ENCODE peak calls at places on chromosomes 2 and 18, in ten cellular contexts. One of them, this sample, is unnamed. For H3K9me3, the result is how much of the 10 kb centered on the place peaks cover.

GRCh38 chr2:20421988-20422678 is 24.7 kb upstream of the RHOB start:
- DNase-seq in stomach: peak
- DNase-seq in right lobe of liver: peak
- DNase-seq in uterus: peak
- DNase-seq in upper lobe of left lung: peak
- DNase-seq in adrenal gland: peak
- DNase-seq in IMR-90: peak
- DNase-seq in heart left ventricle: peak
- DNase-seq in gastrocnemius medialis: peak
- DNase-seq in prostate gland: peak
- DNase-seq in this sample: peak

GRCh38 chr2:166042768-166043390 is 84.9 kb downstream of the SCN1A start:
- DNase-seq in right lobe of liver: no peak
- DNase-seq in IMR-90: peak
- DNase-seq in uterus: no peak
- DNase-seq in upper lobe of left lung: no peak
- DNase-seq in stomach: no peak
- DNase-seq in gastrocnemius medialis: no peak
- DNase-seq in adrenal gland: no peak
- DNase-seq in heart left ventricle: no peak
- DNase-seq in prostate gland: no peak
- DNase-seq in this sample: no peak

GRCh38 chr2:70672990-70673647 is 94.9 kb downstream of the ADD2 start:
- DNase-seq in prostate gland: no peak
- DNase-seq in gastrocnemius medialis: no peak
- DNase-seq in upper lobe of left lung: no peak
- DNase-seq in right lobe of liver: no peak
- DNase-seq in heart left ventricle: no peak
- DNase-seq in stomach: no peak
- DNase-seq in IMR-90: no peak
- DNase-seq in adrenal gland: no peak
- DNase-seq in uterus: no peak
- DNase-seq in this sample: no peak

GRCh38 chr2:181130686-181131085 is 150.3 kb downstream of the UBE2E3 start:
- DNase-seq in uterus: no peak
- DNase-seq in right lobe of liver: no peak
- DNase-seq in gastrocnemius medialis: no peak
- DNase-seq in heart left ventricle: no peak
- DNase-seq in prostate gland: no peak
- DNase-seq in IMR-90: no peak
- DNase-seq in stomach: no peak
- DNase-seq in adrenal gland: no peak
- DNase-seq in upper lobe of left lung: no peak
- DNase-seq in this sample: no peak

GRCh38 chr2:193480187-193480586 is 1285.5 kb upstream of the TMEFF2 start:
- DNase-seq in IMR-90: no peak
- DNase-seq in upper lobe of left lung: no peak
- DNase-seq in heart left ventricle: no peak
- DNase-seq in stomach: no peak
- DNase-seq in right lobe of liver: no peak
- DNase-seq in adrenal gland: no peak
- DNase-seq in uterus: no peak
- DNase-seq in gastrocnemius medialis: no peak
- DNase-seq in prostate gland: no peak
- DNase-seq in this sample: no peak

GRCh38 chr2:144084114-144084661 is 435.7 kb downstream of the ZEB2 start:
- DNase-seq in right lobe of liver: no peak
- DNase-seq in stomach: no peak
- DNase-seq in upper lobe of left lung: no peak
- DNase-seq in gastrocnemius medialis: no peak
- DNase-seq in IMR-90: peak
- DNase-seq in uterus: no peak
- DNase-seq in prostate gland: no peak
- DNase-seq in adrenal gland: no peak
- DNase-seq in heart left ventricle: no peak
- DNase-seq in this sample: no peak

GRCh38 chr18:62925031-62925688 is 209.8 kb downstream of the PHLPP1 start:
- DNase-seq in heart left ventricle: no peak
- DNase-seq in stomach: no peak
- DNase-seq in adrenal gland: no peak
- DNase-seq in upper lobe of left lung: no peak
- DNase-seq in gastrocnemius medialis: no peak
- DNase-seq in uterus: no peak
- DNase-seq in IMR-90: peak
- DNase-seq in right lobe of liver: no peak
- DNase-seq in prostate gland: no peak
- DNase-seq in this sample: no peak

GRCh38 chr2:85265304-85265703 is 62.5 kb downstream of the TGOLN2 start:
- DNase-seq in gastrocnemius medialis: no peak
- DNase-seq in prostate gland: no peak
- DNase-seq in upper lobe of left lung: no peak
- DNase-seq in adrenal gland: no peak
- DNase-seq in uterus: peak
- DNase-seq in IMR-90: no peak
- DNase-seq in right lobe of liver: no peak
- DNase-seq in heart left ventricle: peak
- DNase-seq in stomach: no peak
- DNase-seq in this sample: no peak

DNA sequence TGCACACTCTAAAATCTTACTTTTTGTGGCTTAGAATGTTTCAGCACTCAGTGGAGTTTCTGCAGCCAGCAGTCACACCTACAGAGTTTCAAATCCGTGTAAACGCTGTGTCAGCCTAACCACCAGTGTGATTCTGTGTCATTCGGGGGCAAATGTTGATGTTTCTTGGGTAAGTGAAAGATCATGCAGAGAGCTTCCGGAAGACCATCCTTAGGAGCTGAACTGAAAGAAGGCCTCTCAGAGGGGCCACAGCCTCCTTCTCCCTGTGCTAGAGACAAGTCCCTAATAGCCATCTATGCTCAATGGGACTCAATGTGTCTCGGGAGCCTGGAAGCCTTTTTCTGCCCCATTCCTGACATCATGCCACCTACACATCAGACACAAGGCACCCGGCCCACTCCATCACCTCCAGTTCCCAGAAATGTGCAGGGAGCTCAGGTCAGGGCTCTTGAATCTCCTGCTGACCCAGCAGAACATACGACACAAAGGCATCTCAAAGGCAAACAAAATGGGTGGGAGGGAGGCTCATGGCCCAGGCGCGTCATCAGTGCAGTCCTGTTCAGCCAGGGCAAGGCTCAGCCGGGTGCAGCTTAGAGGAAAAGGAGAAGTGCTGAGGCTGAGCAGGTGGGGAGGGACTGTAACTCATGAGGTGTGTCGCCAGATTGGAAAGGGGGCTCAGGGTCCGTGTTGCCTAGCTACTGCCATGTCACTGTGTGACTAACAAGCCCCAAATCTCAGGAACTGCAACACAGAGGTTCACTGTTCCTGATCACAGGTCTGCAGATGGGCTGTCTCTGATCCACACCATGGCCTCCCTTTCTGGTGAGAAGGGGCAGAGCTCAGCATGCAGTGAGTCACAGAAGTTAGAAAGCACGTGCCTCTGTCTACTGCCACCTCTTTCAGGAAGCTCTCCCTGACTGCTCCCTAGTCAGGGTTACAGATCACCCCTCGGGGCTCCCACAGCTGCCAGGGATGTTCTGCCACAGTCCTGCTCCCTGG is 82.0 kb downstream of the SMAD7 start:
- DNase-seq in stomach: peak
- DNase-seq in upper lobe of left lung: peak
- DNase-seq in gastrocnemius medialis: no peak
- DNase-seq in adrenal gland: no peak
- DNase-seq in IMR-90: peak
- DNase-seq in right lobe of liver: no peak
- DNase-seq in heart left ventricle: no peak
- DNase-seq in prostate gland: no peak
- DNase-seq in uterus: no peak
- DNase-seq in this sample: no peak
- H3K27ac ChIP-seq in stomach: no peak
- H3K27ac ChIP-seq in upper lobe of left lung: peak
- H3K27ac ChIP-seq in gastrocnemius medialis: no peak
- H3K27ac ChIP-seq in adrenal gland: no peak
- H3K27ac ChIP-seq in IMR-90: no peak
- H3K27ac ChIP-seq in right lobe of liver: no peak
- H3K27ac ChIP-seq in heart left ventricle: peak
- H3K27ac ChIP-seq in prostate gland: no peak
- H3K27ac ChIP-seq in uterus: no peak
- H3K27ac ChIP-seq in this sample: no peak

DNA sequence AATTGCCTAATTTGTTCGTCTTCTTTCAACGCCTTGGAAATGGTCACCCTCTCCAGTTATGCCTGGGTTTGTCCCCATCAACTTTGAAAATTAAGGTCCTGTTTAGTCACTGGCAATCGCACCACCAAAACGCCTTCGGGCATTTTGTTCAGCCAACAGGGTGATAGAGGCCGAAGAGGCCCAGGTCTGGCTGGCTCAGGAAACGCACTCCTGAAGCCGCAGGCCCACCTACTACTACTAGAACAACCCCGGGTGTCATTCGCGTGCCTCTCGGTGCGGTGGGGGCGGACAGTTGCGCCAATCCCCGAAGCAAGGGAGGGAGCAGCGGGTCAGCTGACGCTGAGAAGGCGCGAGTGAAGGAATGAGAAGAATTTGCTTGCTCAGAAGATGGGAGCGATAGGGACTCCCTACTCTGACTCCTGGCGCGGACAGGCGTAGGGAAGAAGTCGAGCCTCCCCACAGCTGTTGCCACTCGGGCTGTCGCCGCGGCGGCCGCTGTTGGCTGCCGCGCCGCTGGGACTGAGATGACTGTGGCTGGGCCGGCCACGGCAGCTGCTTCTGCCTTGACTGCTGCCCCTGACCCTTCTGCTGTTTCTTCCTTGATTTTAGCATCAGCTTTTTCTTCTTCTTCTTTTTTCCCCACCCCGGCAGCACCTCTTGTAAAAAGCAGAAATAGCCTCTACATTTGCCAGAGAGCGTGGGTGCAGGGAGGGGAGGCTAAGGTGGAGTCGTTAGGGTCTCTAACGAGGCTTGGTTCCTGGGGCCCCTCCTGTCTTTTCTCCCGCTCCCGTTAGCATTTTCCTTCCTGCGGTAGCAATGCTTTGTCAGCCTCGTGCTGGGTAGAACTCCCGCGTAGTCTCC is 387.6 kb downstream of the FIGN start:
- DNase-seq in gastrocnemius medialis: peak
- DNase-seq in stomach: peak
- DNase-seq in IMR-90: peak
- DNase-seq in upper lobe of left lung: peak
- DNase-seq in prostate gland: peak
- DNase-seq in heart left ventricle: peak
- DNase-seq in right lobe of liver: peak
- DNase-seq in uterus: peak
- DNase-seq in adrenal gland: peak
- DNase-seq in this sample: peak
- TF ChIP-seq POLR2A in gastrocnemius medialis: no peak
- TF ChIP-seq POLR2A in stomach: no peak
- TF ChIP-seq POLR2A in IMR-90: peak
- TF ChIP-seq POLR2A in upper lobe of left lung: no peak
- TF ChIP-seq POLR2A in prostate gland: no peak
- TF ChIP-seq POLR2A in heart left ventricle: peak
- TF ChIP-seq POLR2A in right lobe of liver: no peak
- TF ChIP-seq POLR2A in uterus: no peak
- TF ChIP-seq POLR2A in adrenal gland: peak
- TF ChIP-seq POLR2A in this sample: no peak

GRCh38 chr2:439077-439476 is 151.2 kb upstream of the ALKAL2 start:
- DNase-seq in uterus: no peak
- DNase-seq in adrenal gland: no peak
- DNase-seq in prostate gland: no peak
- DNase-seq in IMR-90: no peak
- DNase-seq in upper lobe of left lung: no peak
- DNase-seq in right lobe of liver: no peak
- DNase-seq in heart left ventricle: no peak
- DNase-seq in stomach: no peak
- DNase-seq in gastrocnemius medialis: no peak
- DNase-seq in this sample: no peak

GRCh38 chr2:437180-437579 is 149.3 kb upstream of the ALKAL2 start:
- DNase-seq in uterus: no peak
- DNase-seq in right lobe of liver: no peak
- DNase-seq in stomach: no peak
- DNase-seq in upper lobe of left lung: no peak
- DNase-seq in gastrocnemius medialis: no peak
- DNase-seq in heart left ventricle: no peak
- DNase-seq in IMR-90: no peak
- DNase-seq in prostate gland: no peak
- DNase-seq in adrenal gland: no peak
- DNase-seq in this sample: no peak

GRCh38 chr2:437772-438393 is 150.0 kb upstream of the ALKAL2 start:
- DNase-seq in upper lobe of left lung: peak
- DNase-seq in IMR-90: no peak
- DNase-seq in gastrocnemius medialis: no peak
- DNase-seq in uterus: no peak
- DNase-seq in prostate gland: no peak
- DNase-seq in adrenal gland: no peak
- DNase-seq in stomach: peak
- DNase-seq in heart left ventricle: no peak
- DNase-seq in right lobe of liver: no peak
- DNase-seq in this sample: no peak

GRCh38 chr2:434625-435024 is 146.7 kb upstream of the ALKAL2 start:
- DNase-seq in stomach: no peak
- DNase-seq in prostate gland: no peak
- DNase-seq in upper lobe of left lung: no peak
- DNase-seq in heart left ventricle: no peak
- DNase-seq in uterus: no peak
- DNase-seq in adrenal gland: no peak
- DNase-seq in IMR-90: no peak
- DNase-seq in right lobe of liver: no peak
- DNase-seq in gastrocnemius medialis: no peak
- DNase-seq in this sample: no peak

GRCh38 chr2:436203-436602 is 148.3 kb upstream of the ALKAL2 start:
- DNase-seq in stomach: no peak
- DNase-seq in gastrocnemius medialis: no peak
- DNase-seq in uterus: no peak
- DNase-seq in prostate gland: no peak
- DNase-seq in IMR-90: no peak
- DNase-seq in heart left ventricle: no peak
- DNase-seq in upper lobe of left lung: no peak
- DNase-seq in adrenal gland: no peak
- DNase-seq in right lobe of liver: no peak
- DNase-seq in this sample: no peak
- H3K9me3 ChIP-seq in stomach: under half
- H3K9me3 ChIP-seq in gastrocnemius medialis: under half
- H3K9me3 ChIP-seq in uterus: under half
- H3K9me3 ChIP-seq in prostate gland: under half
- H3K9me3 ChIP-seq in IMR-90: under half
- H3K9me3 ChIP-seq in heart left ventricle: under half
- H3K9me3 ChIP-seq in upper lobe of left lung: under half
- H3K9me3 ChIP-seq in adrenal gland: under half
- H3K9me3 ChIP-seq in right lobe of liver: under half
- H3K9me3 ChIP-seq in this sample: under half

GRCh38 chr2:171964328-171964727 is 35.4 kb upstream of the METAP1D start:
- DNase-seq in prostate gland: no peak
- DNase-seq in adrenal gland: no peak
- DNase-seq in stomach: no peak
- DNase-seq in right lobe of liver: no peak
- DNase-seq in heart left ventricle: no peak
- DNase-seq in IMR-90: no peak
- DNase-seq in gastrocnemius medialis: no peak
- DNase-seq in upper lobe of left lung: no peak
- DNase-seq in uterus: no peak
- DNase-seq in this sample: no peak

GRCh38 chr2:171965238-171965637 is 34.5 kb upstream of the METAP1D start:
- DNase-seq in uterus: no peak
- DNase-seq in heart left ventricle: no peak
- DNase-seq in right lobe of liver: no peak
- DNase-seq in prostate gland: no peak
- DNase-seq in gastrocnemius medialis: no peak
- DNase-seq in adrenal gland: no peak
- DNase-seq in stomach: no peak
- DNase-seq in IMR-90: no peak
- DNase-seq in upper lobe of left lung: no peak
- DNase-seq in this sample: no peak

GRCh38 chr2:171965661-171966060 is 34.1 kb upstream of the METAP1D start:
- DNase-seq in heart left ventricle: no peak
- DNase-seq in right lobe of liver: no peak
- DNase-seq in stomach: no peak
- DNase-seq in uterus: no peak
- DNase-seq in gastrocnemius medialis: no peak
- DNase-seq in upper lobe of left lung: no peak
- DNase-seq in prostate gland: no peak
- DNase-seq in adrenal gland: no peak
- DNase-seq in IMR-90: no peak
- DNase-seq in this sample: no peak

GRCh38 chr2:171960570-171960969 is 38.3 kb downstream of the HAT1 start:
- DNase-seq in adrenal gland: no peak
- DNase-seq in stomach: no peak
- DNase-seq in gastrocnemius medialis: no peak
- DNase-seq in upper lobe of left lung: no peak
- DNase-seq in IMR-90: no peak
- DNase-seq in heart left ventricle: no peak
- DNase-seq in uterus: no peak
- DNase-seq in prostate gland: no peak
- DNase-seq in right lobe of liver: no peak
- DNase-seq in this sample: no peak

GRCh38 chr2:171963198-171963597 is 36.6 kb upstream of the METAP1D start:
- DNase-seq in IMR-90: no peak
- DNase-seq in gastrocnemius medialis: no peak
- DNase-seq in adrenal gland: no peak
- DNase-seq in prostate gland: no peak
- DNase-seq in right lobe of liver: no peak
- DNase-seq in stomach: no peak
- DNase-seq in uterus: no peak
- DNase-seq in heart left ventricle: no peak
- DNase-seq in upper lobe of left lung: no peak
- DNase-seq in this sample: no peak
- H3K27ac ChIP-seq in IMR-90: no peak
- H3K27ac ChIP-seq in gastrocnemius medialis: no peak
- H3K27ac ChIP-seq in adrenal gland: no peak
- H3K27ac ChIP-seq in prostate gland: no peak
- H3K27ac ChIP-seq in right lobe of liver: no peak
- H3K27ac ChIP-seq in stomach: no peak
- H3K27ac ChIP-seq in uterus: no peak
- H3K27ac ChIP-seq in heart left ventricle: no peak
- H3K27ac ChIP-seq in upper lobe of left lung: no peak
- H3K27ac ChIP-seq in this sample: no peak